ENCODE peak calls at places on chromosomes 16 and 17, in five cellular contexts. One of them, this sample, is unnamed. For H3K27me3, the result is how much of the 10 kb centered on the place peaks cover.

GRCh38 chr16:78773316-78773715 is 673.9 kb downstream of the WWOX start:
- DNase-seq in thoracic aorta: no peak
- DNase-seq in brain microvascular endothelial cell: no peak
- DNase-seq in CD4-positive, alpha-beta T cell: no peak
- DNase-seq in BJ: no peak
- DNase-seq in this sample: no peak

GRCh38 chr16:15491430-15491829 is 57.0 kb downstream of the BMERB1 start:
- DNase-seq in thoracic aorta: no peak
- DNase-seq in brain microvascular endothelial cell: no peak
- DNase-seq in CD4-positive, alpha-beta T cell: no peak
- DNase-seq in BJ: no peak
- DNase-seq in this sample: no peak

GRCh38 chr17:30084773-30085172 is 31.8 kb upstream of the NSRP1 start:
- DNase-seq in thoracic aorta: no peak
- DNase-seq in brain microvascular endothelial cell: no peak
- DNase-seq in CD4-positive, alpha-beta T cell: no peak
- DNase-seq in BJ: no peak
- DNase-seq in this sample: no peak

GRCh38 chr17:77501751-77502625 is 361.2 kb downstream of the SEC14L1 start:
- DNase-seq in thoracic aorta: no peak
- DNase-seq in brain microvascular endothelial cell: no peak
- DNase-seq in CD4-positive, alpha-beta T cell: no peak
- DNase-seq in BJ: no peak
- DNase-seq in this sample: no peak

GRCh38 chr16:88536971-88537751 is 33.0 kb upstream of the ZC3H18 start:
- DNase-seq in thoracic aorta: no peak
- DNase-seq in brain microvascular endothelial cell: no peak
- DNase-seq in CD4-positive, alpha-beta T cell: no peak
- DNase-seq in BJ: no peak
- DNase-seq in this sample: no peak

GRCh38 chr16:24645739-24646645 is 83.5 kb upstream of the TNRC6A start:
- DNase-seq in thoracic aorta: peak
- DNase-seq in brain microvascular endothelial cell: peak
- DNase-seq in CD4-positive, alpha-beta T cell: no peak
- DNase-seq in BJ: peak
- DNase-seq in this sample: peak

GRCh38 chr17:55750750-55751641 is at the start of gene PCTP:
- DNase-seq in thoracic aorta: peak
- DNase-seq in brain microvascular endothelial cell: peak
- DNase-seq in CD4-positive, alpha-beta T cell: peak
- DNase-seq in BJ: peak
- DNase-seq in this sample: peak

GRCh38 chr17:64213995-64214507 is 49.0 kb downstream of the TEX2 start:
- DNase-seq in thoracic aorta: no peak
- DNase-seq in brain microvascular endothelial cell: peak
- DNase-seq in CD4-positive, alpha-beta T cell: no peak
- DNase-seq in BJ: no peak
- DNase-seq in this sample: no peak

GRCh38 chr16:88722784-88723506 is 16.6 kb downstream of the CTU2 start:
- DNase-seq in thoracic aorta: no peak
- DNase-seq in brain microvascular endothelial cell: no peak
- DNase-seq in CD4-positive, alpha-beta T cell: no peak
- DNase-seq in BJ: no peak
- DNase-seq in this sample: no peak

GRCh38 chr17:11598274-11599221 is at the start of gene DNAH9:
- DNase-seq in thoracic aorta: peak
- DNase-seq in brain microvascular endothelial cell: peak
- DNase-seq in CD4-positive, alpha-beta T cell: no peak
- DNase-seq in BJ: no peak
- DNase-seq in this sample: peak

GRCh38 chr17:65054602-65055001 is 1.9 kb downstream of the GNA13 start:
- DNase-seq in thoracic aorta: no peak
- DNase-seq in brain microvascular endothelial cell: no peak
- DNase-seq in CD4-positive, alpha-beta T cell: no peak
- DNase-seq in BJ: no peak
- DNase-seq in this sample: no peak

GRCh38 chr17:18974407-18975149 is 22.6 kb downstream of the SLC5A10 start:
- DNase-seq in thoracic aorta: no peak
- DNase-seq in brain microvascular endothelial cell: no peak
- DNase-seq in CD4-positive, alpha-beta T cell: no peak
- DNase-seq in BJ: no peak
- DNase-seq in this sample: no peak

GRCh38 chr16:57646388-57647039 is 18.1 kb downstream of the ADGRG1 start:
- DNase-seq in thoracic aorta: no peak
- DNase-seq in brain microvascular endothelial cell: no peak
- DNase-seq in CD4-positive, alpha-beta T cell: no peak
- DNase-seq in BJ: no peak
- DNase-seq in this sample: no peak

GRCh38 chr17:73309727-73310555 is 1.9 kb downstream of the CDC42EP4 start:
- DNase-seq in thoracic aorta: no peak
- DNase-seq in brain microvascular endothelial cell: no peak
- DNase-seq in CD4-positive, alpha-beta T cell: no peak
- DNase-seq in BJ: no peak
- DNase-seq in this sample: peak

GRCh38 chr16:70737377-70738082 is 51.7 kb upstream of the MTSS2 start:
- DNase-seq in thoracic aorta: no peak
- DNase-seq in brain microvascular endothelial cell: peak
- DNase-seq in CD4-positive, alpha-beta T cell: peak
- DNase-seq in BJ: peak
- DNase-seq in this sample: peak

GRCh38 chr16:87671715-87672270 is 69.5 kb downstream of the JPH3 start:
- DNase-seq in thoracic aorta: no peak
- DNase-seq in brain microvascular endothelial cell: no peak
- DNase-seq in CD4-positive, alpha-beta T cell: no peak
- DNase-seq in BJ: no peak
- DNase-seq in this sample: no peak

GRCh38 chr16:57775661-57776469 is 26.4 kb downstream of the KIFC3 start:
- DNase-seq in thoracic aorta: no peak
- DNase-seq in brain microvascular endothelial cell: peak
- DNase-seq in CD4-positive, alpha-beta T cell: no peak
- DNase-seq in BJ: no peak
- DNase-seq in this sample: no peak

GRCh38 chr17:1989135-1989534 is 36.0 kb downstream of the RTN4RL1 start:
- DNase-seq in thoracic aorta: peak
- DNase-seq in brain microvascular endothelial cell: peak
- DNase-seq in CD4-positive, alpha-beta T cell: no peak
- DNase-seq in BJ: peak
- DNase-seq in this sample: peak

GRCh38 chr17:78141437-78142112 is 4.6 kb upstream of the C17orf99 start:
- DNase-seq in thoracic aorta: no peak
- DNase-seq in brain microvascular endothelial cell: no peak
- DNase-seq in CD4-positive, alpha-beta T cell: no peak
- DNase-seq in BJ: no peak
- DNase-seq in this sample: no peak

GRCh38 chr16:27408012-27408601 is 6.1 kb downstream of the IL21R start:
- DNase-seq in thoracic aorta: no peak
- DNase-seq in brain microvascular endothelial cell: peak
- DNase-seq in CD4-positive, alpha-beta T cell: no peak
- DNase-seq in BJ: no peak
- DNase-seq in this sample: peak

GRCh38 chr16:11327277-11328171 is 17.7 kb upstream of the RMI2 start:
- DNase-seq in thoracic aorta: no peak
- DNase-seq in brain microvascular endothelial cell: no peak
- DNase-seq in CD4-positive, alpha-beta T cell: no peak
- DNase-seq in BJ: no peak
- DNase-seq in this sample: no peak

GRCh38 chr16:89923640-89924297 is 627 bp downstream of the TUBB3 start:
- DNase-seq in thoracic aorta: no peak
- DNase-seq in brain microvascular endothelial cell: no peak
- DNase-seq in CD4-positive, alpha-beta T cell: no peak
- DNase-seq in BJ: no peak
- DNase-seq in this sample: peak

GRCh38 chr17:15255713-15256454 is 9.2 kb downstream of the PMP22 start:
- DNase-seq in thoracic aorta: no peak
- DNase-seq in brain microvascular endothelial cell: no peak
- DNase-seq in CD4-positive, alpha-beta T cell: no peak
- DNase-seq in BJ: no peak
- DNase-seq in this sample: no peak

GRCh38 chr17:7023576-7024401 is 939 bp downstream of the BCL6B start:
- DNase-seq in thoracic aorta: no peak
- DNase-seq in brain microvascular endothelial cell: peak
- DNase-seq in CD4-positive, alpha-beta T cell: peak
- DNase-seq in BJ: no peak
- DNase-seq in this sample: no peak

GRCh38 chr17:78375401-78376079 is 2.9 kb upstream of the PGS1 start:
- DNase-seq in thoracic aorta: no peak
- DNase-seq in brain microvascular endothelial cell: peak
- DNase-seq in CD4-positive, alpha-beta T cell: no peak
- DNase-seq in BJ: no peak
- DNase-seq in this sample: peak

GRCh38 chr16:66984902-66985311 is 3.5 kb upstream of the CES4A start:
- DNase-seq in thoracic aorta: no peak
- DNase-seq in brain microvascular endothelial cell: no peak
- DNase-seq in CD4-positive, alpha-beta T cell: no peak
- DNase-seq in BJ: no peak
- DNase-seq in this sample: no peak

GRCh38 chr16:5367960-5368359 is 270.4 kb upstream of the EEF2KMT start:
- DNase-seq in thoracic aorta: no peak
- DNase-seq in brain microvascular endothelial cell: no peak
- DNase-seq in CD4-positive, alpha-beta T cell: no peak
- DNase-seq in BJ: no peak
- DNase-seq in this sample: no peak

GRCh38 chr17:4678448-4679026 is 25.4 kb downstream of the PELP1 start:
- DNase-seq in thoracic aorta: no peak
- DNase-seq in brain microvascular endothelial cell: peak
- DNase-seq in CD4-positive, alpha-beta T cell: no peak
- DNase-seq in BJ: peak
- DNase-seq in this sample: peak

GRCh38 chr17:2749784-2750181 is 331 bp upstream of the CCDC92B start:
- DNase-seq in thoracic aorta: no peak
- DNase-seq in brain microvascular endothelial cell: peak
- DNase-seq in CD4-positive, alpha-beta T cell: peak
- DNase-seq in BJ: no peak
- DNase-seq in this sample: peak

GRCh38 chr17:8122923-8123694 is 797 bp downstream of the HES7 start:
- DNase-seq in thoracic aorta: no peak
- DNase-seq in brain microvascular endothelial cell: no peak
- DNase-seq in CD4-positive, alpha-beta T cell: peak
- DNase-seq in BJ: no peak
- DNase-seq in this sample: peak

GRCh38 chr17:8125947-8126305 is 2.0 kb upstream of the HES7 start:
- DNase-seq in thoracic aorta: no peak
- DNase-seq in brain microvascular endothelial cell: no peak
- DNase-seq in CD4-positive, alpha-beta T cell: no peak
- DNase-seq in BJ: no peak
- DNase-seq in this sample: peak

GRCh38 chr17:8125196-8125946 is 1.5 kb upstream of the HES7 start:
- DNase-seq in thoracic aorta: peak
- DNase-seq in brain microvascular endothelial cell: peak
- DNase-seq in CD4-positive, alpha-beta T cell: peak
- DNase-seq in BJ: no peak
- DNase-seq in this sample: peak

GRCh38 chr17:8123695-8124349 is at the start of gene HES7:
- DNase-seq in thoracic aorta: no peak
- DNase-seq in brain microvascular endothelial cell: no peak
- DNase-seq in CD4-positive, alpha-beta T cell: no peak
- DNase-seq in BJ: no peak
- DNase-seq in this sample: no peak

GRCh38 chr17:8124350-8125195 is 667 bp upstream of the HES7 start:
- DNase-seq in thoracic aorta: no peak
- DNase-seq in brain microvascular endothelial cell: no peak
- DNase-seq in CD4-positive, alpha-beta T cell: no peak
- DNase-seq in BJ: no peak
- DNase-seq in this sample: no peak
- H3K27me3 ChIP-seq in thoracic aorta: under half
- H3K27me3 ChIP-seq in brain microvascular endothelial cell: under half
- H3K27me3 ChIP-seq in CD4-positive, alpha-beta T cell: under half
- H3K27me3 ChIP-seq in BJ: under half
- H3K27me3 ChIP-seq in this sample: under half

GRCh38 chr17:199806-200603 is 18.6 kb upstream of the DOC2B start:
- DNase-seq in thoracic aorta: no peak
- DNase-seq in brain microvascular endothelial cell: no peak
- DNase-seq in CD4-positive, alpha-beta T cell: no peak
- DNase-seq in BJ: no peak
- DNase-seq in this sample: no peak
- H3K27me3 ChIP-seq in thoracic aorta: under half
- H3K27me3 ChIP-seq in brain microvascular endothelial cell: under half
- H3K27me3 ChIP-seq in CD4-positive, alpha-beta T cell: under half
- H3K27me3 ChIP-seq in BJ: under half
- H3K27me3 ChIP-seq in this sample: under half

GRCh38 chr16:86605950-86606349 is 27.6 kb downstream of the FOXL1 start:
- DNase-seq in thoracic aorta: no peak
- DNase-seq in brain microvascular endothelial cell: no peak
- DNase-seq in CD4-positive, alpha-beta T cell: no peak
- DNase-seq in BJ: no peak
- DNase-seq in this sample: no peak
- H3K27me3 ChIP-seq in thoracic aorta: under half
- H3K27me3 ChIP-seq in brain microvascular endothelial cell: under half
- H3K27me3 ChIP-seq in CD4-positive, alpha-beta T cell: under half
- H3K27me3 ChIP-seq in BJ: under half
- H3K27me3 ChIP-seq in this sample: under half

GRCh38 chr17:37743875-37744632 is 805 bp downstream of the HNF1B start:
- DNase-seq in thoracic aorta: no peak
- DNase-seq in brain microvascular endothelial cell: no peak
- DNase-seq in CD4-positive, alpha-beta T cell: no peak
- DNase-seq in BJ: no peak
- DNase-seq in this sample: no peak

GRCh38 chr17:37745801-37746426 is 1.1 kb upstream of the HNF1B start:
- DNase-seq in thoracic aorta: no peak
- DNase-seq in brain microvascular endothelial cell: no peak
- DNase-seq in CD4-positive, alpha-beta T cell: no peak
- DNase-seq in BJ: no peak
- DNase-seq in this sample: no peak

GRCh38 chr17:37743612-37743874 is 1.3 kb downstream of the HNF1B start:
- DNase-seq in thoracic aorta: no peak
- DNase-seq in brain microvascular endothelial cell: no peak
- DNase-seq in CD4-positive, alpha-beta T cell: no peak
- DNase-seq in BJ: no peak
- DNase-seq in this sample: no peak

GRCh38 chr17:37744961-37745800 is at the start of gene HNF1B:
- DNase-seq in thoracic aorta: no peak
- DNase-seq in brain microvascular endothelial cell: no peak
- DNase-seq in CD4-positive, alpha-beta T cell: no peak
- DNase-seq in BJ: no peak
- DNase-seq in this sample: no peak

GRCh38 chr17:37744633-37744927 is 279 bp downstream of the HNF1B start:
- DNase-seq in thoracic aorta: no peak
- DNase-seq in brain microvascular endothelial cell: no peak
- DNase-seq in CD4-positive, alpha-beta T cell: no peak
- DNase-seq in BJ: no peak
- DNase-seq in this sample: no peak
- H3K27me3 ChIP-seq in thoracic aorta: under half
- H3K27me3 ChIP-seq in brain microvascular endothelial cell: half or more
- H3K27me3 ChIP-seq in CD4-positive, alpha-beta T cell: half or more
- H3K27me3 ChIP-seq in BJ: half or more
- H3K27me3 ChIP-seq in this sample: under half

DNA sequence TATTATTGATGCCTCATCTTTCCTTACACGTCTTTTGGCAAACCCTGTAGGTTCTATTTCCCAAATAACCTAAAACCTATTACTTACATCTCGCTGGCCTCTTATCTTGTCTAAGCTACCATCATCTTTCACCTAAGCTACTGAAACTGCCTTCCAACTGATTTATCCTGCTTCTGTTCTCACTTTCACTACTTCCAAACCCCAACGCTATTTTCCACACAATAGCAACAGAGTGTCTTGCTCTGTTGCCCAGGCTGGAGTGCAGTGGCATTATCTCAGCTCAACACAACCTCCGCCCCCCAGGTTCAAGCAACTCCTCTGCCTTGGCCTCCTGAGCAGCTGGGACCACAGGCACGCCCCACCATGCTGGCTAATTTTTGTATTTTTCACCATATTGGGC is 52.8 kb upstream of the INTS2 start:
- DNase-seq in thoracic aorta: no peak
- DNase-seq in brain microvascular endothelial cell: no peak
- DNase-seq in CD4-positive, alpha-beta T cell: no peak
- DNase-seq in BJ: no peak
- DNase-seq in this sample: no peak
- H3K27me3 ChIP-seq in thoracic aorta: under half
- H3K27me3 ChIP-seq in brain microvascular endothelial cell: under half
- H3K27me3 ChIP-seq in CD4-positive, alpha-beta T cell: under half
- H3K27me3 ChIP-seq in BJ: under half
- H3K27me3 ChIP-seq in this sample: under half

This sample was measured in MG63.